ENCODE peak calls at places on chromosomes 13 and 19, in seven cellular contexts. G is endodermal cell, R is mucosa of descending colon, S is kidney epithelial cell, E is astrocyte of the cerebellum, O is gastrocnemius medialis, Q is cardiac fibroblast. C is an unnamed sample.

GRCh38 chr19:33815410-33816340 is 19.0 kb downstream of the KCTD15 start:
- DNase-seq in G (peak), R (no peak), S (no peak), E (no peak), O (no peak), Q (peak), C (no peak)

GRCh38 chr19:45739498-45740439 is 6.5 kb downstream of the MEIOSIN start:
- DNase-seq in G (no peak), R (no peak), S (no peak), E (no peak), O (no peak), Q (no peak), C (no peak)

GRCh38 chr13:20716951-20717350 is 13.5 kb downstream of the IL17D start:
- DNase-seq in G (peak), R (no peak), S (no peak), E (no peak), O (peak), Q (no peak), C (no peak)

GRCh38 chr19:35669566-35669965 is 3.2 kb downstream of the UPK1A start:
- DNase-seq in G (no peak), R (no peak), S (no peak), E (no peak), O (no peak), Q (no peak), C (no peak)

GRCh38 chr13:52921194-52921593 is 72.8 kb upstream of the PCDH8 start:
- DNase-seq in G (no peak), R (no peak), S (no peak), E (no peak), O (no peak), Q (no peak), C (no peak)

GRCh38 chr19:48695743-48696352 is at the start of gene FUT2:
- DNase-seq in G (peak), R (peak), S (no peak), E (no peak), O (no peak), Q (no peak), C (no peak)

GRCh38 chr19:48511800-48512503 is at the start of gene LMTK3:
- DNase-seq in G (no peak), R (peak), S (no peak), E (no peak), O (no peak), Q (peak), C (no peak)

GRCh38 chr19:35346193-35347052 is 1.3 kb upstream of the FFAR1 start:
- DNase-seq in G (peak), R (peak), S (no peak), E (no peak), O (no peak), Q (no peak), C (no peak)

GRCh38 chr13:101627556-101627943 is 175.1 kb downstream of the ITGBL1 start:
- DNase-seq in G (no peak), R (no peak), S (no peak), E (no peak), O (no peak), Q (no peak), C (no peak)

GRCh38 chr19:14632286-14632685 is 42.4 kb downstream of the ADGRE3 start:
- DNase-seq in G (peak), R (no peak), S (no peak), E (no peak), O (no peak), Q (peak), C (peak)

GRCh38 chr19:35130761-35131720 is 3.8 kb downstream of the LGI4 start:
- DNase-seq in G (no peak), R (peak), S (no peak), E (no peak), O (no peak), Q (no peak), C (no peak)

GRCh38 chr19:293436-294110 is 2.4 kb upstream of the PLPP2 start:
- DNase-seq in G (peak), R (no peak), S (no peak), E (no peak), O (no peak), Q (no peak), C (no peak)

GRCh38 chr19:41705393-41706174 is 2.8 kb upstream of the CEACAM5 start:
- DNase-seq in G (peak), R (peak), S (no peak), E (no peak), O (no peak), Q (peak), C (no peak)

GRCh38 chr19:39469567-39469966 is 11.1 kb upstream of the TIMM50 start:
- DNase-seq in G (no peak), R (no peak), S (no peak), E (no peak), O (no peak), Q (no peak), C (no peak)
- H3K4me3 ChIP-seq in G (no peak), R (no peak), S (no peak), E (no peak), O (no peak), Q (no peak), C (no peak)

DNA sequence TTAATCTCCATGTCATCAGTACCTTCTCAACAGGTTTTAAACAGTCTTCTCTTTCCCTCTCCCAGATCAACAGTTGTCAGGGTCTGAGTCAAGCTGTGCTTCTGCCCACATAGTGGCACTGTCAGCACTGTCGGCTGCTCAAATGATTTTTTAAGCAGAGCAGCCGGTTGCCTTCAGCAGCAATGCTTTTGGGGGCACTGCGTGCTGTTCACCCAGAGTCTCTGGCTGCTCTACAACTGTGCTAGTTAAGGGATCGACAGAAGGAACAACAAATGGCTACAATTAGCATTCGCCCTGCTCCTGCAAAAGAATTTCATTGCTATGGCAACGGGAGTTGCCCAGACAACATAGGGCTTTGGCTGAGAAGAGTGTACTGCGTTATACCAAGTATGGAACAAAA is 412.9 kb downstream of the DIAPH3 start:
- DNase-seq in G (peak), R (no peak), S (peak), E (peak), O (no peak), Q (peak), C (peak)
- TF ChIP-seq CTCF in G (no peak), R (no peak), S (peak), E (no peak), O (no peak), Q (no peak), C (no peak)

DNA sequence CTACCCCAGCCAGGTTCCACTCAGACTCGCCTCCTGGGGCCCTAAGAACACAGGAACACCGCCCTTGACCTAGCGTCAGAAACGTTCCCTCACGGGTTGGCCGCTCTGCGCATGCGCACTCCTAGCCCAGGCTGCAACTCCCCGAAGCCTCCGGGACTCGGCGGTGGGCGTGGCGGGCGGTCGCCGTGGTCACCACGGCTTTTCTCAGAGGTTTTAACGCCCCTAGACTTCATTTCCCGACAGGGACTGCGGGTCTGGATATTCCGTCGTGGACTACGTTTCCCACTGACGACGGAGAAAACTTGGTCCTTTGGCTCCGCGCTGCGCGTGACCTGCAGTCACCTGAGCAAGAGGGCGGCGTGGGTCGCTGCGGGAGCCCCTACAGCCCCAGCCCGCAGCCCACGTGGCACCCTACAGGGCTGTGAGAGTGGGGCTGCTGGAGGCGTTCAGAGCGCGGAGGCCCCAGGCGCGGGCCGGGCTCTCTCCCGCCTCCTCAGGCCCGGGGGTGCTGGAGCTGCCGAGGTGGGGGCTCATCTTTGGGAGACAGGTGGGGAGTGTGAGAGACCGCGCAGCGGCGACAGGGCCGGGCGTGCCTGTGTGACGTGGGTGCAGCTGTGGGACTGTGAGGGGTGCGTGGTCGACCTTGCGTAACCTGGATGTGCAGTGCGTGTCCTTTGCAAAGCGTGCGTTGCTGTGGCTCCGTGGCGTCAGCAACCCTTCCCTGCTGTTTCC is 38.0 kb upstream of the ZNF573 start:
- DNase-seq in G (peak), R (peak), S (no peak), E (no peak), O (peak), Q (peak), C (no peak)
- H3K4me3 ChIP-seq in G (peak), R (peak), S (peak), E (peak), O (peak), Q (peak), C (peak)

DNA sequence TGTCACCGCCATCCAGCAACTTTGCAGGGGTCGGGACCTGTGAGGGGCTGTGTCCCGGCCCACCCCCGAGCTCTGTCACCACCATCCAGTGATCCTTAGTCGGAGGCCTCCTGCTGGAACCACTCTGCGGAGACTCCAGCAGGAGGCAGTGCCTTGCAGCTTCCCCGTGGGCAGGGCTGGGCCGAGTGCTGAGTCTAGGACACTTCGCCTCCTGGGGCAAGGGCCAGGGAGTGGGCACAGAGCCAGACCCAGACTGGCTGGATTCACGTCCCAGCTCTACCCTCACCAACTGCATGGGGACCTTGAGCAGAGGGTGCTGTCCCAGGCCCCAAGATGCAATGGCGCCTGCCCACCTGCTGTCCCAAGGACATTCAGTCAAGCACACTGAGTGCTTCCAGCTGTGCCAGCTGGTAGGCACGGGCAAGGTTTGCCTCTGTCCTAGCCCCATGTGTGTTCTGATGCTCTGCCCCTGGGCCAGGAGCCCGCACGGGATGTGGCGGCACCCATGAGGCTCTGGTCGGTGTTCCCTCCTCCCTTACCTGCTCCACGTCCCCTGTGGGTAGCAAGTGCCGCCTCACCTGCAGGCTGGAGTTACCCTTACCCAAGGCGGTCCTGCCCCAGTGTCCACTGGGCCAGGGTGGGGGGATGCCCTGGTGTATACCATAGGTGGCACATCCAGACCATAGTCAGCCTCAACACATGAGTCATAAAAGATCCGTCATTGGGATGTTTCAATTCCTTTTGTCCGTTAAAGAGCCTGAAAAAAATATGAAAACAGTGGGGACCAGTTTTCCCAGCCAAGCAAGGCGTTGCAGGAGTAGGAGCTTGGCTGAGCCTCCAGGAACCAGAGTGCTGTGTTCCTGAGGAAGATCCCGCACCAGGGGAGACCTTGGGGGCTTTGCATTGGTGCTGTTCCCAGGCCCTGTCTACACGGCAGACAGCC is 7.4 kb downstream of the FZR1 start:
- DNase-seq in G (no peak), R (no peak), S (no peak), E (no peak), O (peak), Q (no peak), C (no peak)
- TF ChIP-seq CTCF in G (peak), R (no peak), S (no peak), E (no peak), O (no peak), Q (no peak), C (no peak)

DNA sequence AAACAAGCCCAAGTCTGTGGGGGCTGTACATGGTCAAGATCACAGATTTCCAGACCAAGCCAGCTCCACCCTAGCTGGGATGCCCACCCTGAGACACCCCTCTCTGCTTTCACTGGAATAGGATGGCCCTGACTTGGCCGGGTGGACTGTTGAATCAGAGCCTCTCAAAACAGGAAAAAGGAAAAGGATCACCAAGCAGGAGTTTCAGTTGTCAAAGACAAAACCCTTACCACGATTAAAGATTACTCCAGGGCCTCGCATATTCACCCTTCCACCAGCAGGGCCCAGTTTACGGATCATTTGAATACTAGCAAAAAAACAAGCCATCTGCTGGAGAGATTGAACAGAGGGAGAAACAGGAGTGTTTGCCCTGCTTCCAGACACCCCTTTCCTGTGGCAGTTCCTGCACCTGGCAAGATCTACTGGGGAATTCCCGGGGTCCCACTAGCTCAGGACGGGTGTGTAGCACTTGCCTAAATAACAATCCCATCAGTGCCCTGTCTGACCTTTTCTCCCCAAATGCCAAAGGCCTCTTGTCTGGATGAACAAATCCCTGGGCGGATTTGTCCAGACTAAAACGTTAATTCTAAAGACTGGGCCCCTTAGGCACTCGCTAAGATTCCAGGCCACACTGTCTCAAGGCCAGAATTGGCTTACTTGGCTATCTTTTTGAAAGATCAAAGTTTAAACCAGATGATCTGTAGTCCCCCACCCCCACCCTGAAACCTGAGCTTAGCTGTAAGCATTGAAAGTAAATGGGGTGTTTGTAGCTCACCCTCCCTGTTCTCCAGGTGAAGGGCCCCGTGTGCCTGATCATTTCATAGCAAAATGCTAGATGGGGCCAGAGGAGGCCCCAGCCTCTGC is 38.4 kb downstream of the ACTN4 start:
- DNase-seq in G (peak), R (no peak), S (no peak), E (peak), O (no peak), Q (peak), C (no peak)
- H3K4me3 ChIP-seq in G (peak), R (no peak), S (no peak), E (no peak), O (no peak), Q (no peak), C (no peak)

DNA sequence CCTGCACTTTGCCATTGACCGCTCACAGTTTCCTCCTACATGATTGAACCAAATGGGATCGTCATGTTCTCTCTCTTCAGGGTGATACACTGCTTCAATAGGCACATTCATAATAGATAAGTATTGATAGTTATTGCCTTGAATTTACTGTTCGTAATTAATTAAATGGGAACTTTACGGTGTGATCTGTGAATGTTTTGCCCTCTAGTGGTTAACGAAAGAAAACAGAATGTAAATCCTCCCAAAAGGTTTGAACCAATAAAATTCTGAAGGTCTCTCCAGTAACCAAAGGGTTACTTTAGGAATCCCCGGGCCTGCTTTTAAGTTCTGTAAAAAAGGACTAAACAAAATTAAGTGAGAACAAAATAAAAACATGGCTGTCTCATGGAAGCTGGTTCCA is 389.3 kb downstream of the DACH1 start:
- DNase-seq in G (no peak), R (no peak), S (no peak), E (no peak), O (no peak), Q (peak), C (no peak)
- TF ChIP-seq CTCF in G (peak), R (no peak), S (peak), E (peak), O (no peak), Q (peak), C (peak)

C was measured in HFF-Myc.